ENCODE peak calls at places on chromosomes 3 and 15, in eight cellular contexts. M is endothelial cell of umbilical vein, I is substantia nigra, V is A673, K is GM23248, X is esophagus muscularis mucosa, T is neuronal stem cell, D is mammary epithelial cell. Q is an unnamed sample.

GRCh38 chr15:37122703-37123102 is 22.4 kb upstream of the MEIS2 start:
- DNase-seq in M (no peak), I (no peak), V (no peak), K (no peak), X (no peak), T (no peak), D (no peak), Q (no peak)

GRCh38 chr15:51104512-51104911 is 9.8 kb upstream of the TNFAIP8L3 start:
- DNase-seq in M (no peak), I (no peak), V (no peak), K (peak), X (no peak), T (no peak), D (no peak), Q (peak)

GRCh38 chr15:23397779-23398178 is 43.2 kb downstream of the GOLGA8S start:
- DNase-seq in M (no peak), I (no peak), V (no peak), K (no peak), X (no peak), T (no peak), D (no peak), Q (no peak)

GRCh38 chr3:5022187-5022965 is 43.1 kb downstream of the BHLHE40 start:
- DNase-seq in M (peak), I (no peak), V (no peak), K (peak), X (no peak), T (no peak), D (peak), Q (no peak)

GRCh38 chr15:31381801-31382692 is 55.4 kb downstream of the KLF13 start:
- DNase-seq in M (no peak), I (no peak), V (no peak), K (no peak), X (no peak), T (no peak), D (no peak), Q (no peak)

GRCh38 chr3:128698211-128699011 is 27.6 kb upstream of the RAB7A start:
- DNase-seq in M (peak), I (peak), V (peak), K (peak), X (no peak), T (peak), D (no peak), Q (peak)

GRCh38 chr3:42228796-42229195 is 37.2 kb downstream of the CCK start:
- DNase-seq in M (no peak), I (no peak), V (peak), K (peak), X (no peak), T (no peak), D (peak), Q (no peak)

GRCh38 chr3:11580645-11581044 is 63.1 kb downstream of the VGLL4 start:
- DNase-seq in M (no peak), I (no peak), V (no peak), K (no peak), X (no peak), T (no peak), D (no peak), Q (no peak)

GRCh38 chr3:135736740-135737139 is 228.8 kb upstream of the PPP2R3A start:
- DNase-seq in M (no peak), I (no peak), V (peak), K (peak), X (no peak), T (no peak), D (peak), Q (no peak)

GRCh38 chr3:39102504-39103323 is 4.7 kb downstream of the GORASP1 start:
- DNase-seq in M (no peak), I (no peak), V (no peak), K (no peak), X (peak), T (no peak), D (no peak), Q (no peak)

GRCh38 chr3:56137406-56137805 is 330.9 kb downstream of the ERC2 start:
- DNase-seq in M (peak), I (no peak), V (no peak), K (no peak), X (no peak), T (no peak), D (no peak), Q (no peak)

GRCh38 chr3:127074900-127075360 is 92.0 kb downstream of the PLXNA1 start:
- DNase-seq in M (no peak), I (no peak), V (peak), K (peak), X (no peak), T (no peak), D (peak), Q (peak)

GRCh38 chr15:39404767-39405173 is 176.1 kb upstream of the THBS1 start:
- DNase-seq in M (no peak), I (no peak), V (no peak), K (peak), X (no peak), T (no peak), D (peak), Q (no peak)

GRCh38 chr15:41513282-41514227 is at the start of gene LTK:
- DNase-seq in M (no peak), I (no peak), V (peak), K (peak), X (no peak), T (peak), D (no peak), Q (no peak)

GRCh38 chr3:38646630-38647029 is 2.9 kb downstream of the SCN5A start:
- DNase-seq in M (peak), I (no peak), V (peak), K (peak), X (peak), T (no peak), D (no peak), Q (no peak)

GRCh38 chr3:37456270-37456708 is 281.9 kb upstream of the LRRFIP2 start:
- DNase-seq in M (no peak), I (no peak), V (peak), K (peak), X (peak), T (no peak), D (no peak), Q (peak)

GRCh38 chr15:54585063-54585462 is 606.8 kb downstream of the UNC13C start:
- DNase-seq in M (no peak), I (no peak), V (no peak), K (no peak), X (no peak), T (no peak), D (no peak), Q (no peak)

GRCh38 chr15:80695099-80695910 is at the start of gene ABHD17C:
- DNase-seq in M (peak), I (peak), V (peak), K (peak), X (no peak), T (peak), D (peak), Q (peak)

GRCh38 chr15:63870043-63870394 is 36.3 kb upstream of the HERC1 start:
- DNase-seq in M (no peak), I (no peak), V (peak), K (peak), X (no peak), T (no peak), D (no peak), Q (no peak)

GRCh38 chr3:78201066-78201465 is 1161.2 kb downstream of the ROBO2 start:
- DNase-seq in M (peak), I (no peak), V (peak), K (no peak), X (no peak), T (no peak), D (no peak), Q (no peak)

GRCh38 chr3:155519081-155519480 is 225.6 kb upstream of the STRIT1 start:
- DNase-seq in M (no peak), I (no peak), V (no peak), K (no peak), X (no peak), T (no peak), D (no peak), Q (no peak)

GRCh38 chr3:5141760-5142159 is 19.7 kb downstream of the ARL8B start:
- DNase-seq in M (no peak), I (no peak), V (no peak), K (no peak), X (no peak), T (no peak), D (no peak), Q (no peak)

GRCh38 chr15:68107142-68107541 is 53.0 kb downstream of the PIAS1 start:
- DNase-seq in M (no peak), I (no peak), V (no peak), K (no peak), X (no peak), T (no peak), D (no peak), Q (no peak)

GRCh38 chr3:10196389-10197052 is 31.8 kb downstream of the IRAK2 start:
- DNase-seq in M (no peak), I (no peak), V (no peak), K (peak), X (no peak), T (no peak), D (no peak), Q (peak)

GRCh38 chr3:182713743-182714517 is 79.4 kb upstream of the ATP11B start:
- DNase-seq in M (peak), I (no peak), V (peak), K (peak), X (no peak), T (no peak), D (peak), Q (no peak)

GRCh38 chr3:32354362-32354778 is 37.3 kb upstream of the CMTM7 start:
- DNase-seq in M (peak), I (no peak), V (no peak), K (no peak), X (no peak), T (no peak), D (no peak), Q (no peak)

GRCh38 chr3:81485444-81485865 is 276.0 kb downstream of the GBE1 start:
- DNase-seq in M (peak), I (no peak), V (no peak), K (peak), X (no peak), T (no peak), D (peak), Q (no peak)

GRCh38 chr3:46699846-46700523 is 1.2 kb upstream of the TMIE start:
- DNase-seq in M (no peak), I (peak), V (no peak), K (no peak), X (no peak), T (no peak), D (no peak), Q (peak)

DNA sequence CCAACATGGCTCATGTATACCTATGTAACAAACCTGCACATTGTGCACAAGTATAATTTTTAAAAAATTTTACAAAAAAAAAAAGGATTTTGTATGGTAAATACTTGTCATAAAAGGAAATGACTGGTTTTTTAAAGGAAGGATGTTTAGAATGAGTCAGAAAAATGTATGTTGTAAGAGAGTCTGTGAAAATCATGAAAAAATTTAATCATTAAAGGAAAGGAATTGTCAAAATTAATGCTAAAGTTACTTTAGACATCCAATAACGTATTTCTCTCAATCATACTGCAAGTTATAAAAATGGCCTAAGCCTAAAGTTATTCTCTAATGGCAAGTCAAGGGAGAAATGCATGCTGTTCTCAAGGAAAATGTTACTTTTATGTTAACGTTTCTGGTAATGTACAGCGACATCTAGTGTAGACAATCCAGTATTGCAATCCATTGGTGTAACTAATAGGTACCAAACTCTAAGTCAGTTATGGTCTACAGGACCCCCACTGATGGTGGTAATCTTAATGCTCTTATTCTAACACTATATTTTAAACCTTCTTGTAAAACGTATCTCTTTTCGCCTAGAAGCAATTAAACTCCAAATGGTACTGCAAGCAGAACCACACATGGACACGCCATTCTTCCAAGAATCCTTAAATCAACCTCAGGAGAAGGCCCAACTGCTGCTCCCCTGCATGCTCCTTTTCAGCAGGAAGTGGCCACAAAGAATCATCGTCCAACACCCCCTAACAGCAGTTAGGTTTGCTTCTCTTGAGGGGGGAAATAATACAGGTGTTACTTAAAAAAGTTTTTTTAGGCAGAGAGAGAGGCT is 35.3 kb downstream of the NCEH1 start:
- DNase-seq in M (peak), I (no peak), V (peak), K (peak), X (no peak), T (peak), D (peak), Q (no peak)
- H3K27ac ChIP-seq in M (peak), I (no peak), V (no peak), K (no peak), X (no peak), T (no peak), D (no peak), Q (no peak)

GRCh38 chr15:35062164-35063099 is 22.7 kb downstream of the NANOGP8 start:
- DNase-seq in M (no peak), I (no peak), V (no peak), K (peak), X (no peak), T (no peak), D (peak), Q (no peak)

GRCh38 chr15:35058534-35059054 is 26.5 kb downstream of the NANOGP8 start:
- DNase-seq in M (no peak), I (no peak), V (peak), K (no peak), X (no peak), T (no peak), D (no peak), Q (no peak)

GRCh38 chr15:35066094-35066493 is 19.0 kb downstream of the NANOGP8 start:
- DNase-seq in M (no peak), I (no peak), V (no peak), K (no peak), X (no peak), T (no peak), D (no peak), Q (no peak)

GRCh38 chr15:35060591-35060990 is 24.5 kb downstream of the NANOGP8 start:
- DNase-seq in M (no peak), I (no peak), V (no peak), K (no peak), X (no peak), T (no peak), D (no peak), Q (no peak)

GRCh38 chr15:35061171-35062163 is 23.6 kb downstream of the NANOGP8 start:
- DNase-seq in M (no peak), I (no peak), V (peak), K (peak), X (no peak), T (no peak), D (no peak), Q (no peak)
- H3K27ac ChIP-seq in M (no peak), I (no peak), V (peak), K (peak), X (no peak), T (no peak), D (no peak), Q (no peak)

DNA sequence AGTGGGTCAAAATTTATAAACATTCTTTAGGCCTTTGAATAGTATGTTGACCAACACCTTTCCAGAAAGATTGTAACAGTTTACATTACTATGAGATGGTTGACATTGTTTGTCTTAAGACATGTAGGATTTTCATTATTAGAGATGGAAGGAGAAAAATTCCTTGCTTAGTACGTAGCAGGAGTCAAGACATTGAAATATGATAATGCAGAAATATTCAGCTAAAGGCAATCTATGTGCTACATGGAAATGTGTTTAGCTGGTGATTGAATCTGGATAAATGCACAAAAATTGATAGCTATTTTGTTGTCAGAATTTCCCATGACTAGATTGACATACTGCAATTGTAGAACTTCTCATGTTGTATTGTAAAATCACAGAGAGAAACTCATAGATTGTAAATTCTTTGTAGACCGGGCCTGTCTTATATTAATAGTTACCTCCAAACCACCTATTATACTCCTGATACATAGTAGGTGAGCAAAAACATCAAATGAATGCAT is 370.4 kb upstream of the CBLB start:
- DNase-seq in M (no peak), I (no peak), V (no peak), K (no peak), X (no peak), T (no peak), D (no peak), Q (no peak)
- H3K27ac ChIP-seq in M (no peak), I (no peak), V (no peak), K (no peak), X (no peak), T (no peak), D (no peak), Q (no peak)

GRCh38 chr3:150038830-150039229 is 68.1 kb upstream of the PFN2 start:
- DNase-seq in M (no peak), I (no peak), V (no peak), K (no peak), X (peak), T (no peak), D (no peak), Q (no peak)

GRCh38 chr3:150035910-150036661 is 65.4 kb upstream of the PFN2 start:
- DNase-seq in M (no peak), I (no peak), V (no peak), K (no peak), X (peak), T (no peak), D (no peak), Q (peak)

GRCh38 chr3:150030841-150031240 is 60.1 kb upstream of the PFN2 start:
- DNase-seq in M (no peak), I (no peak), V (no peak), K (peak), X (no peak), T (no peak), D (no peak), Q (no peak)

GRCh38 chr3:150036780-150037179 is 66.1 kb upstream of the PFN2 start:
- DNase-seq in M (no peak), I (no peak), V (no peak), K (no peak), X (peak), T (no peak), D (no peak), Q (no peak)

GRCh38 chr3:150035400-150035799 is 64.7 kb upstream of the PFN2 start:
- DNase-seq in M (no peak), I (no peak), V (no peak), K (no peak), X (peak), T (no peak), D (no peak), Q (peak)
- H3K27ac ChIP-seq in M (no peak), I (no peak), V (no peak), K (no peak), X (no peak), T (no peak), D (no peak), Q (peak)

DNA sequence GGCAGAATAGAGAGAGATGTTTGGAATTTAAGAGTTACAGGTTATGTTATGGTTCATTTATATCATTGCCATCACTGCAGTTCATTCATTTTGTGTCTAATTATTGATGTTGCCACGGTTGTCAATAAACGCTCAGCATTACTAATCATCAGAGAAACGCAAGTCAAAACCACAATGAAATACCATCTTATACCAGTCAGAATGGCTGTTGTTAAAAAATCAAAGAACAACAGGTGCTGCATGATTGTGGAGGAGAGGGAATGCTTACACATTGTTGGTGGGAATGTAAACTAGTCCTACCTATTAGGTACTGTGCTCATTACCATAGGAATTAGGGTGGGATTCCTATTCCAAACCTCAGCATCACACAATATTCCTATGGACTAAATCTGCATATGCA is 350.5 kb downstream of the TIGIT start:
- DNase-seq in M (no peak), I (no peak), V (no peak), K (no peak), X (no peak), T (no peak), D (peak), Q (no peak)
- H3K27ac ChIP-seq in M (no peak), I (no peak), V (no peak), K (no peak), X (no peak), T (no peak), D (peak), Q (no peak)

GRCh38 chr3:185537369-185537970 is 14.9 kb downstream of the LIPH start:
- DNase-seq in M (peak), I (no peak), V (peak), K (peak), X (peak), T (no peak), D (peak), Q (peak)
- H3K27ac ChIP-seq in M (no peak), I (no peak), V (peak), K (peak), X (no peak), T (no peak), D (peak), Q (no peak)

DNA sequence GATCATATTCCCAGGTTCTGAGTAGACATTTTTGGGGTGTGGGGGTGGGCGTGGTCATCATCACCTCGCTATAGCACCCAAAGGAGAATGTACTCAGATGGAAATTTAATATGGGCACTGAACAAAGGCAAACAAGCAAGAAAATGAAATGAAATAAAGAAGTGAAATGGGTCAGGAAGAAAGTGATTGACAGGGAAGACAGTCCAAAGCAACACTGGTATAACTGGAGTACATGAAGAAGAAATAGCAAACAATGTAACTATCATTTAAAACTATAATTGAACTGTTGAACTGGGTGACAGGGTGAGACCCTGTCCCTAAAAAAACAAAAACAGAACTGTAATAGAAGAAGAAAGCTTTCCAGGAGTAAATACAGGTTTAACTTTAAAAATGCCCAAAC is 24.8 kb downstream of the RPL39L start:
- DNase-seq in M (no peak), I (no peak), V (no peak), K (no peak), X (no peak), T (no peak), D (no peak), Q (no peak)
- H3K27ac ChIP-seq in M (no peak), I (no peak), V (no peak), K (no peak), X (no peak), T (no peak), D (no peak), Q (no peak)